ENCODE peak calls at places on chromosomes 11 and 22, in ten cellular contexts. V is dorsolateral prefrontal cortex, C is heart left ventricle, B is ovary, I is thoracic aorta, P is fibroblast of lung, A is AG04450, Q is endothelial cell of umbilical vein, Z is IMR-90, M is suprapubic skin. U is an unnamed sample.

GRCh38 chr11:70470127-70470526 is 71.8 kb downstream of the CTTN start:
- DNase-seq in V (no peak), C (no peak), B (no peak), I (no peak), P (peak), A (no peak), Q (no peak), Z (peak), M (no peak), U (peak)

GRCh38 chr22:24341657-24342056 is 71.0 kb downstream of the SPECC1L start:
- DNase-seq in V (no peak), C (no peak), B (no peak), I (no peak), P (no peak), A (no peak), Q (no peak), Z (no peak), M (no peak), U (no peak)

GRCh38 chr22:36010090-36010489 is 18.5 kb downstream of the RBFOX2 start:
- DNase-seq in V (no peak), C (no peak), B (no peak), I (no peak), P (no peak), A (no peak), Q (no peak), Z (no peak), M (no peak), U (no peak)

GRCh38 chr22:46866591-46866990 is 104.1 kb downstream of the TBC1D22A start:
- DNase-seq in V (no peak), C (no peak), B (no peak), I (no peak), P (peak), A (peak), Q (no peak), Z (peak), M (no peak), U (no peak)

GRCh38 chr11:95505927-95506426 is 275.0 kb upstream of the SESN3 start:
- DNase-seq in V (no peak), C (no peak), B (no peak), I (no peak), P (peak), A (no peak), Q (no peak), Z (peak), M (no peak), U (no peak)

GRCh38 chr11:132131962-132132361 is 761.5 kb downstream of the NTM start:
- DNase-seq in V (no peak), C (no peak), B (no peak), I (no peak), P (no peak), A (no peak), Q (no peak), Z (no peak), M (no peak), U (no peak)

GRCh38 chr11:60376601-60377000 is 1.7 kb upstream of the MS4A7 start:
- DNase-seq in V (no peak), C (no peak), B (no peak), I (no peak), P (no peak), A (no peak), Q (no peak), Z (no peak), M (no peak), U (no peak)

GRCh38 chr11:84800755-84801346 is 826.3 kb downstream of the DLG2 start:
- DNase-seq in V (no peak), C (no peak), B (no peak), I (no peak), P (peak), A (peak), Q (no peak), Z (peak), M (no peak), U (no peak)

GRCh38 chr11:75836422-75836821 is 21.4 kb downstream of the UVRAG start:
- DNase-seq in V (no peak), C (no peak), B (no peak), I (no peak), P (no peak), A (no peak), Q (no peak), Z (no peak), M (no peak), U (no peak)

GRCh38 chr11:70603756-70604211 is 205.5 kb downstream of the CTTN start:
- DNase-seq in V (no peak), C (no peak), B (no peak), I (no peak), P (no peak), A (no peak), Q (no peak), Z (no peak), M (no peak), U (no peak)

GRCh38 chr11:113305440-113306336 is 8.7 kb upstream of the TTC12 start:
- DNase-seq in V (peak), C (peak), B (peak), I (peak), P (peak), A (peak), Q (peak), Z (peak), M (peak), U (no peak)

GRCh38 chr11:129278586-129279319 is 86.6 kb upstream of the ARHGAP32 start:
- DNase-seq in V (no peak), C (peak), B (peak), I (no peak), P (no peak), A (no peak), Q (no peak), Z (no peak), M (no peak), U (no peak)

GRCh38 chr11:64542172-64543125 is 48.6 kb upstream of the SLC22A12 start:
- DNase-seq in V (no peak), C (peak), B (no peak), I (no peak), P (no peak), A (no peak), Q (no peak), Z (no peak), M (no peak), U (no peak)

GRCh38 chr11:83410605-83411565 is 124.7 kb upstream of the CCDC90B start:
- DNase-seq in V (no peak), C (no peak), B (no peak), I (no peak), P (no peak), A (no peak), Q (no peak), Z (no peak), M (no peak), U (no peak)

GRCh38 chr11:267491-267994 is 10.7 kb upstream of the NLRP6 start:
- DNase-seq in V (no peak), C (peak), B (no peak), I (no peak), P (no peak), A (no peak), Q (no peak), Z (no peak), M (no peak), U (no peak)

GRCh38 chr11:74282863-74283484 is 28.5 kb downstream of the P4HA3 start:
- DNase-seq in V (no peak), C (no peak), B (no peak), I (no peak), P (peak), A (no peak), Q (no peak), Z (peak), M (no peak), U (no peak)

GRCh38 chr22:32950366-32950765 is 107.8 kb downstream of the SYN3 start:
- DNase-seq in V (no peak), C (no peak), B (no peak), I (no peak), P (no peak), A (no peak), Q (no peak), Z (no peak), M (no peak), U (no peak)

GRCh38 chr11:81644239-81644840 is 1089.3 kb downstream of the FAM181B start:
- DNase-seq in V (no peak), C (no peak), B (no peak), I (no peak), P (peak), A (no peak), Q (peak), Z (peak), M (no peak), U (peak)

GRCh38 chr11:57210731-57211335 is 26.2 kb downstream of the APLNR start:
- DNase-seq in V (no peak), C (no peak), B (no peak), I (no peak), P (no peak), A (no peak), Q (peak), Z (no peak), M (no peak), U (no peak)

GRCh38 chr11:121829159-121829643 is 286.8 kb downstream of the BLID start:
- DNase-seq in V (peak), C (peak), B (no peak), I (peak), P (peak), A (peak), Q (peak), Z (peak), M (peak), U (no peak)

GRCh38 chr11:122721201-122721963 is 65.9 kb downstream of the UBASH3B start:
- DNase-seq in V (no peak), C (no peak), B (no peak), I (no peak), P (peak), A (no peak), Q (no peak), Z (peak), M (no peak), U (no peak)

DNA sequence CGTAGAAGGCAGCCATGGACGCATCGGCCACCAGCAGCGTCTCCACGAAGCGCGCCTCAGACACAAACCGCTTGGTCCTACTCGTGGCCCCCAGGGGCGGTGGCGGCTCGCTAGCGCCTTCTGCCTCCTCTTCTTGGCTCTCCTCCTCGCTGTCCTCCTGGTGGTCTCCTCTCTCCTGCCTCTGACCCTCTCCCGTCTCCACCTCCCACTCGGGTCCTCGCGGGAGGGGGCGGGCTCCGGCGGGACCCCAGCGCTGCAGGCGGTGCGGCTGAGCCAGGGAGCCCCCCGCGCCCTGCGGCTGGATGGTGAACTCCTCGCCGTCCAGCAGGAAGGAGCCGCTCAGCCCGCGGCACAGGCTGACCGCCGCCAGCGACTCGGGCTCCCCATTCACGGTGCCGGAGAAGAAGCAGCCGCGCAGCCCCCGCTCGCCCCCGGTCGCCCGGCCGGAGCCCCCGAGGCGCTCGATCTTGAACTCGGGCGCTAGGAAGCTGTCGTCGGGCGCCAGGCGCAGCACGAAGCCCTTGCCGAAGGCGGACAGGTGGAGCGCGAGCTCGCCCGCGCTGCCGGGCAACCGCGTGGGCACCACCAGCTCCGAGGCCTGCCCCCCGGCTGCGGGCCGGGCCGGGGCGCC is 713 bp downstream of the ADAMTS8 start:
- DNase-seq in V (peak), C (no peak), B (no peak), I (no peak), P (peak), A (no peak), Q (no peak), Z (no peak), M (no peak), U (no peak)
- H3K4me3 ChIP-seq in V (peak), C (peak), B (peak), I (peak), P (peak), A (peak), Q (no peak), Z (peak), M (peak), U (no peak)

DNA sequence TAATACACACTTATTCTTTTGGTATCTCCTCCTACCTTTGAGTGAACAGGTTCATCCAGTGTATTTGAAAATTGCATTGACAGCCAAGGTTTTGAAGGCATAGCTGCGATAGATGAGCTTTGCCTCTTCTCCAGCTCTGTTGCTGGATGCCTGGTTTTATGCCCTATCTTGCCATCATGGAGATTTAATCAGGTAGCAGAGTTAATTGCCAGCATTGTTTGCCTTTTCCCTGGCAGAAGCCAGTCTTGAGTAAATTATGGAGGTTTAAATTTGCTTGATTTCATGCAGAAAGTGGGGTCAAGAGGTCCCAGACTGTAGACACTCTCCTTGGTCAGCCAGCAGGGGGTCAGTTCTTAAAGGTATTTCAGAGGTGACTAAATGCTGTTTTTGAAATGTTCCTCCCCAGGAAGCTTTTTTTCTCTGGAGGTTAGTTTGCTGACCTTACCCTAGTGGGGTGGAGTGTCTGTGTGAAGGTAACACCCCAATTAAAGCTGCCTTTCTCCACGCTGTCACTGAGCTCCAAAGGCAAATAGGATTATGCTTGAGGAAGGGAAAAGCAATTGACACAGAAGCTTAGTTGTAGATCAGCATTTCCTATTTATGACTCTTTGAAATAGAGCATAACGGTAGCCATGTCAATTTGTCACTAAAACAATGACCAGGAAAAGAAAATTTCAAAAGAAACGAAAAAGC is 96.0 kb downstream of the EXT2 start:
- DNase-seq in V (no peak), C (no peak), B (no peak), I (no peak), P (no peak), A (no peak), Q (no peak), Z (no peak), M (no peak), U (no peak)
- TF ChIP-seq CTCF in V (no peak), C (no peak), B (no peak), I (no peak), P (no peak), A (no peak), Q (no peak), Z (no peak), M (no peak), U (no peak)

DNA sequence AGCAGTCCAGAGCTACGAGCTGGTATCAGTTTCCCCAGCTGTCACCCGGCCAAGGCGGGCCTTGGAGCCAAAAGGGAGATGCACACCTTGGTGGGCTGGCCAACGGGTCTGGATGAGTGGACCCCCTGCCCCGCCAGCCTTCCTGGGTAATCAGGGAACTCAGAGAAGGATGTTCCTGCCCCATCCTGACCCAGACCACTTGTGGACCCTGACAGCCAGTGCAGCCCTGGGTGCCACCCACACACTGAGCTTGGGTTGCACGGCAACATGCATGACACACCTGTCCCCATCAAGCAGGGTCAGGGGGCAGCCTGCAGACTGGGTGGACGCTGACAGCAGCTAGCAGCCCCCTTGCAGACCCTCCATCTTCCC is 8.6 kb downstream of the SLC25A1 start:
- DNase-seq in V (no peak), C (no peak), B (no peak), I (no peak), P (no peak), A (no peak), Q (no peak), Z (no peak), M (peak), U (no peak)
- H3K4me3 ChIP-seq in V (peak), C (peak), B (no peak), I (peak), P (no peak), A (no peak), Q (no peak), Z (no peak), M (peak), U (no peak)

GRCh38 chr22:39558254-39558727 is 12.3 kb upstream of the CACNA1I start:
- DNase-seq in V (no peak), C (no peak), B (no peak), I (no peak), P (no peak), A (no peak), Q (no peak), Z (no peak), M (no peak), U (no peak)

GRCh38 chr22:39560127-39560526 is 10.4 kb upstream of the CACNA1I start:
- DNase-seq in V (no peak), C (no peak), B (no peak), I (no peak), P (no peak), A (no peak), Q (no peak), Z (no peak), M (no peak), U (no peak)

GRCh38 chr22:39558950-39559349 is 11.6 kb upstream of the CACNA1I start:
- DNase-seq in V (no peak), C (no peak), B (no peak), I (no peak), P (no peak), A (no peak), Q (no peak), Z (no peak), M (no peak), U (no peak)

GRCh38 chr22:39556970-39557811 is 13.4 kb upstream of the CACNA1I start:
- DNase-seq in V (peak), C (no peak), B (no peak), I (no peak), P (peak), A (no peak), Q (no peak), Z (peak), M (no peak), U (no peak)

GRCh38 chr22:39559456-39560105 is 11.0 kb upstream of the CACNA1I start:
- DNase-seq in V (no peak), C (no peak), B (no peak), I (no peak), P (no peak), A (no peak), Q (no peak), Z (no peak), M (no peak), U (no peak)
- TF ChIP-seq CTCF in V (peak), C (no peak), B (no peak), I (no peak), P (peak), A (peak), Q (peak), Z (peak), M (peak), U (peak)

DNA sequence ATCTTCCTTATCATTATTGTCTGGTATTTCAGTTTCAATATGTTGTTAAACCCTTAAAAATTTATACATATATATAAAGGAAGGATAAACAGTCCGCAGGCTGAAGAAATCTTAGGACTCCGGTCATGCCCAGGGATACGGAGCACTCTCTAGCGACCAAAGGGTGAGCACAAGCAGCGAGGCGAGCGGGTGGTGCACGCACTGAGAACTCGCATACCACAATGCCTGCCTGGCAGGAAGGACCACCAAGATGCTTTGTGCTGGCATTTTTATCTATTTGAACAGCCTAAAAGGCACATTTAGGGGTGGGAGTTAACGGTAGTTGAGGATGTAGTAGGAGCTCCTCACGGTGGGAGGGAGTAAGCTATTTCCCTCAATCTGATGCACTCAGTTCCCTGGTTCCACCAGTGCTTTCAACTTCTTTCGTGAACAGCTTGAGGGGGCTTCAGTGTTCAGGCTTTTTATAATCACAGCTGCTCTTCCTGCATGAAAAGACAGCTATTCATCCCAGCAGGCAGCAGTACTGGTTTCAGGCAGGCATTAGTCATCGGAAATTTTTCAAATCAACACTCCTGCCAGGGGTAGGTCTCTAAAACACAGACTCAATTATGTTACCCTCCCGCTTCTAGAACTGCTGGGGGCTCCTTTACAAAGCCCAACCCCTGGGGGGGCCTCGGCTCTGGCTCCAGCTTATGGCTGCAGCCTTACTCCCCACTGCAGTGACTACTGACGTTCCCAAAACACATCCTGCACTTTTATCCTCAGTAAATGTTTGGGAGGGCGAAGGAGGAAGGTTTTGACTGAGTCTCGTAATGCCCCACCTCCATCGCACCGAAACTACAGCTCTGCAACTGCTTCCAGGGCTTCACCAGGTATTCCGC is 6.0 kb downstream of the POLDIP3 start:
- DNase-seq in V (peak), C (peak), B (no peak), I (no peak), P (peak), A (peak), Q (peak), Z (peak), M (no peak), U (no peak)
- H3K4me3 ChIP-seq in V (peak), C (no peak), B (peak), I (no peak), P (peak), A (peak), Q (no peak), Z (no peak), M (peak), U (no peak)

DNA sequence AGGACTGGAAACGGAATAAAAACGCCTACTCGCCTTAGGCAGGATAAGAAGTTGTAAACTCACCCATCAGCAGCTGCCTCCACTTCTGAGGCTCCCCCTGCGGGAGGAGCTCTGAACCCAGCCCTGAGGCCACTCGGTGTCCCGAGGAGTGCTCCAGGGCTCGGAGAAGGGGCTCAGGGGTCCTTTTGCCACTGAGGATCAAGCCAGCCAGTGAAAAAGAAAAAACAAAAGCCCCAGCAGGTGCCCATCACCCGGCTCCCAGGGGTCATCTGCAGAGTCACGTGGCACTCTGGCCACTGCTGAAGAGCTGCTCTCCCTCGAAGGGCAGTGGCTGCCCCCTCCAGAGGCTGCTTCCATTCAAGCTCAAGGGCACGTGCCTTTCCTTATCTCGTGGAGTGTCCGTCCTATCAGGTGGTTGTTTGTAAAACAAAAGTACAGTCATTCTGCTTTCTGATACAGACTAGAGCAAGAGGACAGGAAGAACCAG is 29.0 kb downstream of the NUP50 start:
- DNase-seq in V (no peak), C (no peak), B (no peak), I (no peak), P (no peak), A (no peak), Q (no peak), Z (no peak), M (no peak), U (no peak)
- TF ChIP-seq CTCF in V (peak), C (no peak), B (no peak), I (no peak), P (no peak), A (peak), Q (no peak), Z (peak), M (no peak), U (no peak)

U was measured in GM12864.